ENCODE peak calls at places on chromosomes 16 and 17, in six cellular contexts. One of them, this sample, is unnamed.

GRCh38 chr17:75352079-75352569 is 53.4 kb downstream of the GRB2 start:
- DNase-seq in AG08395: no peak
- DNase-seq in activated CD4-positive, alpha-beta T cell treated with anti-CD3 and anti-CD28 coated beads for 48 hours: no peak
- DNase-seq in AG09319: no peak
- DNase-seq in choroid plexus epithelial cell: peak
- DNase-seq in activated CD8-positive, alpha-beta memory T cell treated with anti-CD3 and anti-CD28 coated beads for 1 hour: no peak
- DNase-seq in this sample: no peak

GRCh38 chr17:6940186-6940649 is 55.6 kb upstream of the ALOX12 start:
- DNase-seq in AG08395: peak
- DNase-seq in activated CD4-positive, alpha-beta T cell treated with anti-CD3 and anti-CD28 coated beads for 48 hours: no peak
- DNase-seq in AG09319: no peak
- DNase-seq in choroid plexus epithelial cell: no peak
- DNase-seq in activated CD8-positive, alpha-beta memory T cell treated with anti-CD3 and anti-CD28 coated beads for 1 hour: no peak
- DNase-seq in this sample: no peak

GRCh38 chr17:6269474-6269873 is 165.4 kb downstream of the AIPL1 start:
- DNase-seq in AG08395: peak
- DNase-seq in activated CD4-positive, alpha-beta T cell treated with anti-CD3 and anti-CD28 coated beads for 48 hours: peak
- DNase-seq in AG09319: no peak
- DNase-seq in choroid plexus epithelial cell: peak
- DNase-seq in activated CD8-positive, alpha-beta memory T cell treated with anti-CD3 and anti-CD28 coated beads for 1 hour: no peak
- DNase-seq in this sample: no peak

GRCh38 chr17:17985555-17985954 is 12.9 kb downstream of the DRC3 start:
- DNase-seq in AG08395: no peak
- DNase-seq in activated CD4-positive, alpha-beta T cell treated with anti-CD3 and anti-CD28 coated beads for 48 hours: no peak
- DNase-seq in AG09319: no peak
- DNase-seq in choroid plexus epithelial cell: peak
- DNase-seq in activated CD8-positive, alpha-beta memory T cell treated with anti-CD3 and anti-CD28 coated beads for 1 hour: no peak
- DNase-seq in this sample: no peak

GRCh38 chr16:85479972-85480726 is 133.0 kb upstream of the GSE1 start:
- DNase-seq in AG08395: no peak
- DNase-seq in activated CD4-positive, alpha-beta T cell treated with anti-CD3 and anti-CD28 coated beads for 48 hours: no peak
- DNase-seq in AG09319: no peak
- DNase-seq in choroid plexus epithelial cell: no peak
- DNase-seq in activated CD8-positive, alpha-beta memory T cell treated with anti-CD3 and anti-CD28 coated beads for 1 hour: no peak
- DNase-seq in this sample: no peak

GRCh38 chr16:56262148-56262878 is 71.0 kb downstream of the GNAO1 start:
- DNase-seq in AG08395: no peak
- DNase-seq in activated CD4-positive, alpha-beta T cell treated with anti-CD3 and anti-CD28 coated beads for 48 hours: peak
- DNase-seq in AG09319: no peak
- DNase-seq in choroid plexus epithelial cell: no peak
- DNase-seq in activated CD8-positive, alpha-beta memory T cell treated with anti-CD3 and anti-CD28 coated beads for 1 hour: peak
- DNase-seq in this sample: no peak

GRCh38 chr17:15966879-15967248 is 21.9 kb downstream of the ADORA2B start:
- DNase-seq in AG08395: no peak
- DNase-seq in activated CD4-positive, alpha-beta T cell treated with anti-CD3 and anti-CD28 coated beads for 48 hours: no peak
- DNase-seq in AG09319: no peak
- DNase-seq in choroid plexus epithelial cell: no peak
- DNase-seq in activated CD8-positive, alpha-beta memory T cell treated with anti-CD3 and anti-CD28 coated beads for 1 hour: no peak
- DNase-seq in this sample: no peak

GRCh38 chr17:49021095-49021767 is 24.0 kb downstream of the IGF2BP1 start:
- DNase-seq in AG08395: no peak
- DNase-seq in activated CD4-positive, alpha-beta T cell treated with anti-CD3 and anti-CD28 coated beads for 48 hours: no peak
- DNase-seq in AG09319: no peak
- DNase-seq in choroid plexus epithelial cell: peak
- DNase-seq in activated CD8-positive, alpha-beta memory T cell treated with anti-CD3 and anti-CD28 coated beads for 1 hour: no peak
- DNase-seq in this sample: no peak

GRCh38 chr17:64115871-64116534 is 13.9 kb downstream of the ERN1 start:
- DNase-seq in AG08395: peak
- DNase-seq in activated CD4-positive, alpha-beta T cell treated with anti-CD3 and anti-CD28 coated beads for 48 hours: peak
- DNase-seq in AG09319: no peak
- DNase-seq in choroid plexus epithelial cell: peak
- DNase-seq in activated CD8-positive, alpha-beta memory T cell treated with anti-CD3 and anti-CD28 coated beads for 1 hour: no peak
- DNase-seq in this sample: no peak

GRCh38 chr17:6797718-6798351 is 21.8 kb downstream of the FBXO39 start:
- DNase-seq in AG08395: no peak
- DNase-seq in activated CD4-positive, alpha-beta T cell treated with anti-CD3 and anti-CD28 coated beads for 48 hours: no peak
- DNase-seq in AG09319: peak
- DNase-seq in choroid plexus epithelial cell: no peak
- DNase-seq in activated CD8-positive, alpha-beta memory T cell treated with anti-CD3 and anti-CD28 coated beads for 1 hour: no peak
- DNase-seq in this sample: no peak

GRCh38 chr17:4534928-4535666 is 20.1 kb downstream of the MYBBP1A start:
- DNase-seq in AG08395: no peak
- DNase-seq in activated CD4-positive, alpha-beta T cell treated with anti-CD3 and anti-CD28 coated beads for 48 hours: no peak
- DNase-seq in AG09319: no peak
- DNase-seq in choroid plexus epithelial cell: no peak
- DNase-seq in activated CD8-positive, alpha-beta memory T cell treated with anti-CD3 and anti-CD28 coated beads for 1 hour: no peak
- DNase-seq in this sample: no peak

GRCh38 chr17:78343099-78343432 is 16.8 kb downstream of the SOCS3 start:
- DNase-seq in AG08395: peak
- DNase-seq in activated CD4-positive, alpha-beta T cell treated with anti-CD3 and anti-CD28 coated beads for 48 hours: no peak
- DNase-seq in AG09319: peak
- DNase-seq in choroid plexus epithelial cell: peak
- DNase-seq in activated CD8-positive, alpha-beta memory T cell treated with anti-CD3 and anti-CD28 coated beads for 1 hour: no peak
- DNase-seq in this sample: no peak

GRCh38 chr16:3791701-3792100 is 74.4 kb upstream of the TRAP1 start:
- DNase-seq in AG08395: no peak
- DNase-seq in activated CD4-positive, alpha-beta T cell treated with anti-CD3 and anti-CD28 coated beads for 48 hours: no peak
- DNase-seq in AG09319: no peak
- DNase-seq in choroid plexus epithelial cell: no peak
- DNase-seq in activated CD8-positive, alpha-beta memory T cell treated with anti-CD3 and anti-CD28 coated beads for 1 hour: no peak
- DNase-seq in this sample: no peak

GRCh38 chr17:42422412-42422957 is 571 bp downstream of the CAVIN1 start:
- DNase-seq in AG08395: no peak
- DNase-seq in activated CD4-positive, alpha-beta T cell treated with anti-CD3 and anti-CD28 coated beads for 48 hours: peak
- DNase-seq in AG09319: no peak
- DNase-seq in choroid plexus epithelial cell: peak
- DNase-seq in activated CD8-positive, alpha-beta memory T cell treated with anti-CD3 and anti-CD28 coated beads for 1 hour: no peak
- DNase-seq in this sample: no peak

GRCh38 chr16:65327346-65327745 is 205.5 kb upstream of the CDH11 start:
- DNase-seq in AG08395: no peak
- DNase-seq in activated CD4-positive, alpha-beta T cell treated with anti-CD3 and anti-CD28 coated beads for 48 hours: no peak
- DNase-seq in AG09319: no peak
- DNase-seq in choroid plexus epithelial cell: no peak
- DNase-seq in activated CD8-positive, alpha-beta memory T cell treated with anti-CD3 and anti-CD28 coated beads for 1 hour: no peak
- DNase-seq in this sample: no peak

GRCh38 chr17:29615048-29615385 is 7.7 kb downstream of the CORO6 start:
- DNase-seq in AG08395: no peak
- DNase-seq in activated CD4-positive, alpha-beta T cell treated with anti-CD3 and anti-CD28 coated beads for 48 hours: peak
- DNase-seq in AG09319: no peak
- DNase-seq in choroid plexus epithelial cell: peak
- DNase-seq in activated CD8-positive, alpha-beta memory T cell treated with anti-CD3 and anti-CD28 coated beads for 1 hour: peak
- DNase-seq in this sample: no peak